ENCODE peak calls at places on chromosomes 6 and 20, in nine cellular contexts. H, L, O, V, G, T, C, A and K are unnamed samples.

GRCh38 chr6:134951494-134952263 is 1.8 kb upstream of the ALDH8A1 start:
- DNase-seq in H (no peak), L (no peak), O (no peak), V (no peak), G (no peak), T (no peak), C (no peak), A (no peak), K (no peak)

GRCh38 chr6:52543262-52543661 is 33.6 kb downstream of the TRAM2 start:
- DNase-seq in H (no peak), L (no peak), O (no peak), V (no peak), G (no peak), T (no peak), C (no peak), A (no peak), K (no peak)

GRCh38 chr20:45444050-45444449 is 25.5 kb upstream of the WFDC2 start:
- DNase-seq in H (no peak), L (no peak), O (no peak), V (no peak), G (no peak), T (peak; percentile 71), C (no peak), A (no peak), K (no peak)

GRCh38 chr6:108736832-108737231 is 111.4 kb upstream of the ARMC2 start:
- DNase-seq in H (no peak), L (no peak), O (peak; percentile 68), V (no peak), G (no peak), T (no peak), C (peak; percentile 76), A (no peak), K (no peak)

GRCh38 chr6:149200282-149200936 is 117.1 kb upstream of the TAB2 start:
- DNase-seq in H (no peak), L (no peak), O (no peak), V (no peak), G (no peak), T (no peak), C (no peak), A (no peak), K (no peak)

GRCh38 chr20:39871013-39871412 is 818.0 kb downstream of the MAFB start:
- DNase-seq in H (no peak), L (no peak), O (no peak), V (no peak), G (no peak), T (no peak), C (no peak), A (no peak), K (no peak)

GRCh38 chr6:25061289-25061945 is 125.7 kb upstream of the RIPOR2 start:
- DNase-seq in H (no peak), L (no peak), O (peak; percentile 49), V (no peak), G (no peak), T (no peak), C (no peak), A (peak; percentile 65), K (no peak)

GRCh38 chr6:43627008-43627825 is 1.8 kb downstream of the GTPBP2 start:
- DNase-seq in H (no peak), L (no peak), O (peak; percentile 97), V (peak; percentile 75), G (peak; percentile 65), T (no peak), C (peak; percentile 96), A (peak; percentile 65), K (peak; percentile 62)

GRCh38 chr20:34040300-34041015 is 46.7 kb downstream of the RALY start:
- DNase-seq in H (no peak), L (no peak), O (no peak), V (no peak), G (peak; percentile 18), T (no peak), C (no peak), A (peak; percentile 50), K (no peak)

GRCh38 chr20:7841967-7842301 is 98.3 kb downstream of the HAO1 start:
- DNase-seq in H (no peak), L (no peak), O (peak; percentile 76), V (peak; percentile 8), G (peak; percentile 30), T (no peak), C (peak; percentile 90), A (peak; percentile 67), K (no peak)

GRCh38 chr6:144435602-144436426 is 150.7 kb downstream of the UTRN start:
- DNase-seq in H (no peak), L (no peak), O (no peak), V (no peak), G (no peak), T (no peak), C (no peak), A (no peak), K (no peak)

GRCh38 chr20:20786428-20786827 is 74.0 kb upstream of the RALGAPA2 start:
- DNase-seq in H (no peak), L (no peak), O (no peak), V (no peak), G (peak; percentile 32), T (no peak), C (no peak), A (peak; percentile 69), K (no peak)

GRCh38 chr20:38395165-38395564 is 40.0 kb downstream of the SNHG17 start:
- DNase-seq in H (no peak), L (no peak), O (no peak), V (no peak), G (no peak), T (no peak), C (no peak), A (no peak), K (no peak)

GRCh38 chr6:111805511-111806181 is 67.6 kb downstream of the FYN start:
- DNase-seq in H (no peak), L (no peak), O (peak; percentile 73), V (no peak), G (no peak), T (no peak), C (peak; percentile 60), A (no peak), K (peak; percentile 69)

GRCh38 chr20:33084722-33085121 is 5.3 kb downstream of the BPIFB4 start:
- DNase-seq in H (no peak), L (no peak), O (no peak), V (no peak), G (no peak), T (no peak), C (no peak), A (no peak), K (no peak)

GRCh38 chr6:161694995-161695394 is 421.1 kb upstream of the AGPAT4 start:
- DNase-seq in H (no peak), L (no peak), O (peak; percentile 13), V (no peak), G (no peak), T (no peak), C (no peak), A (no peak), K (no peak)

GRCh38 chr20:50484271-50484976 is 25.8 kb upstream of the PTPN1 start:
- DNase-seq in H (no peak), L (no peak), O (no peak), V (no peak), G (no peak), T (no peak), C (no peak), A (no peak), K (no peak)